ENCODE peak calls at places on chromosomes 11 and 22, in seven cellular contexts. Z is NAMALWA; I is kidney tubule cell; B is iris pigment epithelial cell; S is NCI-H345; A is stimulated activated CD8-positive, alpha-beta memory T cell treated with anti-CD3 and anti-CD28 coated beads, Interleukin-12 subunit alpha, Interleukin-12 subunit beta, amount 100 ng/mL, for 4 hours; X is left lung. V is an unnamed sample.

GRCh38 chr11:61630104-61630503 is 49.2 kb upstream of the SYT7 start:
- DNase-seq in Z (no peak), I (no peak), B (peak; percentile 49), S (no peak), A (no peak), X (no peak), V (no peak)

GRCh38 chr22:23315341-23315917 is 135.1 kb downstream of the BCR start:
- DNase-seq in Z (peak; percentile 65), I (peak; percentile 64), B (peak; percentile 72), S (peak; percentile 29), A (peak; percentile 19), X (peak; percentile 83), V (peak; percentile 68)

GRCh38 chr22:19719055-19719482 is 4.3 kb upstream of the GP1BB start:
- DNase-seq in Z (no peak), I (no peak), B (no peak), S (no peak), A (peak; percentile 49), X (no peak), V (no peak)

GRCh38 chr11:129163714-129164164 is 28.4 kb downstream of the ARHGAP32 start:
- DNase-seq in Z (no peak), I (no peak), B (peak; percentile 6), S (no peak), A (no peak), X (no peak), V (peak; percentile 15)

GRCh38 chr22:26134654-26135330 is 34.5 kb upstream of the SEZ6L start:
- DNase-seq in Z (peak; percentile 32), I (peak; percentile 2), B (no peak), S (no peak), A (no peak), X (no peak), V (no peak)

GRCh38 chr22:49549256-49549655 is 278.4 kb downstream of the BRD1 start:
- DNase-seq in Z (no peak), I (no peak), B (no peak), S (no peak), A (no peak), X (peak; percentile 41), V (no peak)

GRCh38 chr11:69435161-69435990 is 46.1 kb upstream of the LINC01488 start:
- DNase-seq in Z (no peak), I (no peak), B (no peak), S (no peak), A (no peak), X (no peak), V (no peak)

GRCh38 chr11:131628739-131629138 is 258.3 kb downstream of the NTM start:
- DNase-seq in Z (no peak), I (no peak), B (no peak), S (no peak), A (no peak), X (no peak), V (no peak)

GRCh38 chr22:19559324-19559811 is 35.2 kb upstream of the CLDN5 start:
- DNase-seq in Z (no peak), I (no peak), B (no peak), S (no peak), A (no peak), X (no peak), V (no peak)

GRCh38 chr11:63901660-63902059 is 15.3 kb downstream of the RCOR2 start:
- DNase-seq in Z (peak; percentile 47), I (no peak), B (peak; percentile 34), S (no peak), A (no peak), X (no peak), V (peak; percentile 50)

GRCh38 chr11:68146010-68146540 is 24.9 kb upstream of the CHKA start:
- DNase-seq in Z (no peak), I (peak; percentile 80), B (no peak), S (peak; percentile 6), A (no peak), X (peak; percentile 94), V (no peak)

GRCh38 chr11:122505304-122506006 is 150.1 kb upstream of the UBASH3B start:
- DNase-seq in Z (peak; percentile 62), I (peak; percentile 82), B (peak; percentile 91), S (peak; percentile 74), A (no peak), X (no peak), V (peak; percentile 98)

GRCh38 chr11:27658535-27659236 is 41.6 kb downstream of the BDNF start:
- DNase-seq in Z (no peak), I (no peak), B (no peak), S (no peak), A (no peak), X (no peak), V (no peak)

GRCh38 chr22:42321908-42322561 is 51.6 kb upstream of the TCF20 start:
- DNase-seq in Z (no peak), I (no peak), B (no peak), S (peak; percentile 85), A (no peak), X (no peak), V (peak; percentile 1)

GRCh38 chr22:29030016-29030617 is 31.5 kb downstream of the C22orf31 start:
- DNase-seq in Z (no peak), I (peak; percentile 69), B (peak; percentile 47), S (no peak), A (no peak), X (no peak), V (peak; percentile 28)

GRCh38 chr22:34243023-34243422 is 322.7 kb upstream of the LARGE1 start:
- DNase-seq in Z (no peak), I (no peak), B (no peak), S (no peak), A (no peak), X (no peak), V (no peak)

GRCh38 chr11:34970033-34970432 is 53.6 kb downstream of the PDHX start:
- DNase-seq in Z (no peak), I (no peak), B (peak; percentile 30), S (no peak), A (no peak), X (no peak), V (peak; percentile 26)

GRCh38 chr22:31140746-31141145 is 438 bp upstream of the PLA2G3 start:
- DNase-seq in Z (no peak), I (no peak), B (no peak), S (no peak), A (no peak), X (no peak), V (no peak)

GRCh38 chr22:45211848-45212247 is 28.8 kb downstream of the KIAA0930 start:
- DNase-seq in Z (no peak), I (no peak), B (no peak), S (no peak), A (no peak), X (peak; percentile 34), V (peak; percentile 73)

GRCh38 chr11:126149759-126150236 is 61.7 kb downstream of the RPUSD4 start:
- DNase-seq in Z (no peak), I (peak; percentile 12), B (no peak), S (no peak), A (no peak), X (no peak), V (no peak)

GRCh38 chr11:111945198-111945597 is 8.1 kb downstream of the DIXDC1 start:
- DNase-seq in Z (no peak), I (peak; percentile 50), B (no peak), S (no peak), A (no peak), X (no peak), V (peak; percentile 54)

GRCh38 chr11:65419773-65420481 is 2.7 kb upstream of the NEAT1 start:
- DNase-seq in Z (peak; percentile 71), I (peak; percentile 88), B (peak; percentile 97), S (peak; percentile 49), A (no peak), X (peak; percentile 93), V (peak; percentile 96)

GRCh38 chr11:19365743-19366410 is 125.1 kb upstream of the E2F8 start:
- DNase-seq in Z (no peak), I (no peak), B (no peak), S (no peak), A (no peak), X (no peak), V (peak; percentile 81)

GRCh38 chr11:35364101-35364780 is 55.1 kb downstream of the SLC1A2 start:
- DNase-seq in Z (no peak), I (peak; percentile 79), B (peak; percentile 94), S (no peak), A (no peak), X (no peak), V (peak; percentile 92)

GRCh38 chr22:22824340-22825212 is 63.0 kb upstream of the IGLL5 start:
- DNase-seq in Z (no peak), I (no peak), B (no peak), S (no peak), A (no peak), X (no peak), V (no peak)

GRCh38 chr11:102274628-102275027 is 42.7 kb upstream of the BIRC3 start:
- DNase-seq in Z (no peak), I (no peak), B (no peak), S (no peak), A (no peak), X (no peak), V (no peak)

GRCh38 chr11:76598426-76598839 is 72.1 kb downstream of the LRRC32 start:
- DNase-seq in Z (peak; percentile 70), I (peak; percentile 32), B (peak; percentile 47), S (peak; percentile 38), A (no peak), X (no peak), V (peak; percentile 56)

GRCh38 chr11:64276653-64277431 is 7.6 kb downstream of the BAD start:
- DNase-seq in Z (no peak), I (no peak), B (no peak), S (no peak), A (no peak), X (no peak), V (no peak)

GRCh38 chr11:12402027-12402426 is 24.7 kb downstream of the PARVA start:
- DNase-seq in Z (no peak), I (no peak), B (peak; percentile 23), S (no peak), A (no peak), X (no peak), V (no peak)

GRCh38 chr11:74442601-74443000 is 24.7 kb downstream of the KCNE3 start:
- DNase-seq in Z (no peak), I (peak; percentile 21), B (peak; percentile 82), S (no peak), A (no peak), X (no peak), V (no peak)

V was measured in fibroblast of mammary gland.